ENCODE peak calls at places on chromosomes 1 and 21, in four cellular contexts. Z is colonic mucosa, D is cardiac muscle cell, M is PC-3. P is an unnamed sample.

GRCh38 chr1:216596298-216596947 is 126.8 kb downstream of the ESRRG start:
- DNase-seq in Z (no peak), D (peak), M (no peak), P (no peak)

GRCh38 chr1:59041878-59042277 is 255.0 kb upstream of the FGGY start:
- DNase-seq in Z (no peak), D (no peak), M (no peak), P (no peak)

GRCh38 chr21:25578070-25578961 is 29.0 kb downstream of the MRPL39 start:
- DNase-seq in Z (no peak), D (no peak), M (no peak), P (no peak)

GRCh38 chr1:78340006-78340405 is 150.8 kb upstream of the PTGFR start:
- DNase-seq in Z (no peak), D (no peak), M (peak), P (no peak)

GRCh38 chr1:53116307-53116810 is 26.1 kb downstream of the SLC1A7 start:
- DNase-seq in Z (no peak), D (no peak), M (no peak), P (no peak)

GRCh38 chr1:218829143-218829542 is 344.5 kb upstream of the LYPLAL1 start:
- DNase-seq in Z (no peak), D (no peak), M (peak), P (no peak)

GRCh38 chr1:109875874-109876273 is 34.8 kb upstream of the CSF1 start:
- DNase-seq in Z (no peak), D (no peak), M (no peak), P (no peak)

GRCh38 chr1:43258370-43258769 is 11.4 kb upstream of the TMEM125 start:
- DNase-seq in Z (no peak), D (no peak), M (no peak), P (no peak)

GRCh38 chr21:41598561-41599511 is 90.9 kb upstream of the TMPRSS2 start:
- DNase-seq in Z (no peak), D (no peak), M (no peak), P (no peak)

GRCh38 chr21:44846485-44847260 is 26.8 kb downstream of the PTTG1IP start:
- DNase-seq in Z (peak), D (no peak), M (peak), P (peak)
- H3K4me3 ChIP-seq in Z (no peak), D (no peak), M (peak), P (peak)

DNA sequence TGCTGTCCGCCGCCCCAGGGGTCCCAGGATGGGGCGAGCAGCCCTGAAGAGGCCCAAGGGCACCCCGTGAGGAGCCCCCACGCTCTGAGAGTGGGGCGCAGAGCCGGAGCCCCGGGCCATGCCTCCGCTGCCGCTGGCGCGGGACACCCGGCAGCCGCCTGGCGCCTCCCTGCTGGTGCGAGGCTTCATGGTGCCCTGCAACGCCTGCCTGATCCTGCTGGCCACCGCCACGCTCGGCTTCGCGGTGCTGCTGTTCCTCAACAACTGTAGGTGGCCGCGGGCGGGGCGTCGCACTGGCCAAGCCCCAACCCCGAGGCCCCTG is 14.5 kb downstream of the AGRN start:
- DNase-seq in Z (no peak), D (no peak), M (no peak), P (no peak)
- H3K4me3 ChIP-seq in Z (no peak), D (no peak), M (no peak), P (no peak)

GRCh38 chr1:229305402-229305801 is 34.5 kb downstream of the RAB4A start:
- DNase-seq in Z (no peak), D (no peak), M (no peak), P (no peak)
- H3K4me3 ChIP-seq in Z (no peak), D (no peak), M (no peak), P (no peak)

DNA sequence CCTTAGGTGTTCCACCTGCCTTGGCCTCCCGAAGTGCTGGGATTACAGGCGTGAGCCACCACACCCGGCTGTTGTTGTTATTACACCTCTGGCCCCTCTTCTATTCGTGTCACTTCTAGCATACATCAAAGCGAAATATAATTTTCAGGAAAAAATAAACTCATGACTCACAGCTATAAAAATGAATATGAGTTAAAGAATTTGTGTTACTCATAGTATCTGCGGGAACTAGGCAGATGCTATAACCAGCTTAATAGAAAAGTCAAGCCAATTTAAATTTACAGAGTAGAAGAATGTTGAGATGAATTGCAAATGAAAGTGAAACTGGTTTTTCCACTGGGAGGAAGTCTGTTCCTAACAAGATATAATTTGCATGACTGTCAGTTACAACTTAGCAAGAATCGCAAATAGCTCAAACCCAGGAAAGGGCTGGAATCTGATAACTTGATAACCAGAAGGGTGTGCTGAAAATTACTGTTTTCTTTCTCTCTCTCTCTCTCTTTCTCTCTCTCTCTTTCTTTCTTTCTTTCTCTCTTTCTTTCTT is 11.2 kb downstream of the OR2W3 start:
- DNase-seq in Z (no peak), D (no peak), M (peak), P (no peak)
- H3K4me3 ChIP-seq in Z (no peak), D (no peak), M (peak), P (peak)

P was measured in naive thymus-derived CD4-positive, alpha-beta T cell.